ENCODE peak calls at places on chromosomes 11 and 22, in eight cellular contexts. Q is activated CD8-positive, alpha-beta T cell treated with anti-CD3 and anti-CD28 coated beads, Interleukin-2, amount 10 ng/mL, durations not matched to agents 7 days and 5 days; F is M059J; Z is A549; M is fibroblast of the conjunctiva; R is mesendoderm; L is HT-29; W is effector CD4-positive, alpha-beta T cell. C is an unnamed sample.

GRCh38 chr22:45626198-45626651 is 45.4 kb upstream of the ATXN10 start:
- DNase-seq in Z (peak), L (peak), M (no peak), Q (no peak), R (no peak), W (no peak), F (no peak), C (peak)

GRCh38 chr11:10597877-10598341 is 29.4 kb upstream of the LYVE1 start:
- DNase-seq in F (no peak), L (no peak), Q (no peak), Z (no peak), M (no peak), R (no peak), W (no peak), C (no peak)

GRCh38 chr11:1937616-1938342 is 9.4 kb upstream of the MRPL23 start:
- DNase-seq in W (no peak), Z (no peak), F (no peak), R (no peak), M (no peak), Q (no peak), L (no peak), C (no peak)

GRCh38 chr11:126696976-126697375 is 303.6 kb downstream of the KIRREL3 start:
- DNase-seq in R (peak), L (no peak), W (no peak), Z (no peak), Q (no peak), M (no peak), F (peak), C (no peak)

GRCh38 chr11:48049036-48049435 is 68.7 kb downstream of the PTPRJ start:
- DNase-seq in Z (no peak), Q (no peak), F (no peak), R (no peak), M (no peak), W (no peak), L (no peak), C (no peak)

GRCh38 chr11:102304686-102305085 is 12.6 kb upstream of the BIRC3 start:
- DNase-seq in M (no peak), F (no peak), R (no peak), L (no peak), W (no peak), Q (no peak), Z (no peak), C (no peak)

GRCh38 chr11:34379081-34379480 is 21.3 kb upstream of the ABTB2 start:
- DNase-seq in F (peak), L (peak), R (no peak), M (no peak), Z (no peak), W (no peak), Q (no peak), C (no peak)

GRCh38 chr11:46338636-46338987 is 8.7 kb upstream of the DGKZ start:
- DNase-seq in F (peak), W (no peak), R (peak), Z (no peak), Q (no peak), M (no peak), L (no peak), C (no peak)

GRCh38 chr11:29184939-29185890 is 831.6 kb downstream of the KCNA4 start:
- DNase-seq in Z (no peak), L (no peak), W (no peak), F (peak), R (peak), Q (no peak), M (peak), C (no peak)

GRCh38 chr11:111996129-111996528 is 29.1 kb upstream of the DLAT start:
- DNase-seq in R (no peak), Q (no peak), W (no peak), M (no peak), Z (no peak), F (no peak), L (no peak), C (no peak)

GRCh38 chr11:113881856-113882255 is 6.5 kb upstream of the USP28 start:
- DNase-seq in M (no peak), W (no peak), Q (no peak), Z (no peak), F (peak), L (no peak), R (no peak), C (no peak)

GRCh38 chr22:21984793-21985192 is 2.2 kb upstream of the TOP3B start:
- DNase-seq in W (no peak), Z (no peak), L (peak), R (peak), F (no peak), Q (no peak), M (no peak), C (peak)

GRCh38 chr11:128776088-128776433 is 82.2 kb downstream of the FLI1 start:
- DNase-seq in F (no peak), L (no peak), Z (no peak), M (no peak), Q (peak), R (peak), W (peak), C (no peak)

GRCh38 chr11:117823941-117824420 is 563 bp downstream of the FXYD2 start:
- DNase-seq in Q (peak), Z (no peak), W (no peak), L (no peak), M (no peak), F (no peak), R (no peak), C (peak)

GRCh38 chr11:46948378-46949131 is 12.0 kb downstream of the CSTPP1 start:
- DNase-seq in F (peak), Z (no peak), W (no peak), L (peak), Q (no peak), M (peak), R (no peak), C (no peak)

C was measured in left kidney.